ENCODE peak calls at places on chromosomes 1 and 21, in six cellular contexts. B is AG10803, M is fibroblast of mammary gland, I is right lobe of liver, Y is nephron progenitor cell, S is endothelial cell of umbilical vein. A is an unnamed sample.

GRCh38 chr1:248841702-248842395 is 3.8 kb downstream of the ZNF672 start:
- DNase-seq in Y (peak), B (peak), S (peak), M (peak), I (no peak), A (peak)

GRCh38 chr1:241408170-241408569 is 51.2 kb upstream of the RGS7 start:
- DNase-seq in I (no peak), S (peak), B (no peak), M (peak), Y (no peak), A (peak)

GRCh38 chr1:119974013-119974412 is 77.7 kb upstream of the ADAM30 start:
- DNase-seq in B (no peak), S (no peak), I (no peak), Y (no peak), M (no peak), A (no peak)

GRCh38 chr21:39576518-39577128 is 36.1 kb upstream of the B3GALT5 start:
- DNase-seq in M (no peak), I (no peak), Y (no peak), S (no peak), B (no peak), A (no peak)

GRCh38 chr1:246788895-246789338 is 64.7 kb downstream of the SCCPDH start:
- DNase-seq in B (peak), S (no peak), Y (peak), M (no peak), I (peak), A (no peak)

GRCh38 chr1:185971688-185972087 is 237.5 kb downstream of the HMCN1 start:
- DNase-seq in I (no peak), B (peak), S (no peak), M (peak), Y (no peak), A (peak)

GRCh38 chr1:107139833-107140702 is 771 bp upstream of the NTNG1 start:
- DNase-seq in B (peak), S (peak), Y (peak), I (no peak), M (peak), A (peak)

GRCh38 chr1:54359393-54360162 is 46.6 kb downstream of the SSBP3 start:
- DNase-seq in Y (no peak), B (peak), S (no peak), M (no peak), I (no peak), A (no peak)

GRCh38 chr1:185499986-185500626 is 183.1 kb upstream of the IVNS1ABP start:
- DNase-seq in B (peak), S (peak), I (no peak), Y (no peak), M (peak), A (peak)

GRCh38 chr1:164912290-164912689 is 353.3 kb downstream of the PBX1 start:
- DNase-seq in M (no peak), S (no peak), B (no peak), Y (no peak), I (no peak), A (no peak)

GRCh38 chr1:40640314-40641076 is 25.0 kb downstream of the RIMS3 start:
- DNase-seq in I (no peak), M (no peak), Y (no peak), S (no peak), B (no peak), A (no peak)

GRCh38 chr1:89540406-89540970 is 15.9 kb downstream of the LRRC8B start:
- DNase-seq in M (no peak), I (no peak), Y (no peak), S (peak), B (no peak), A (no peak)

GRCh38 chr1:119797137-119797536 is 14.1 kb downstream of the REG4 start:
- DNase-seq in S (no peak), B (no peak), Y (no peak), I (no peak), M (no peak), A (no peak)

GRCh38 chr1:177287237-177287636 is 116.5 kb downstream of the BRINP2 start:
- DNase-seq in I (no peak), Y (no peak), B (no peak), S (no peak), M (peak), A (no peak)

GRCh38 chr1:202852163-202852904 is 36.6 kb downstream of the RABIF start:
- DNase-seq in Y (peak), I (no peak), M (peak), B (peak), S (peak), A (peak)

GRCh38 chr1:51170342-51170741 is 65.7 kb upstream of the RNF11 start:
- DNase-seq in B (no peak), S (no peak), Y (no peak), M (peak), I (no peak), A (peak)

GRCh38 chr1:44012411-44012810 is 18.9 kb downstream of the SLC6A9 start:
- DNase-seq in M (no peak), B (no peak), I (no peak), S (no peak), Y (no peak), A (no peak)

GRCh38 chr1:1470626-1471388 is 758 bp upstream of the ATAD3B start:
- DNase-seq in S (no peak), I (no peak), M (peak), B (no peak), Y (no peak), A (no peak)

GRCh38 chr1:54549181-54549924 is 1.3 kb downstream of the ACOT11 start:
- DNase-seq in S (no peak), I (peak), M (no peak), B (no peak), Y (no peak), A (no peak)

GRCh38 chr1:93845554-93846150 is 33.4 kb downstream of the DNTTIP2 start:
- DNase-seq in M (peak), Y (peak), S (peak), I (no peak), B (peak), A (peak)

GRCh38 chr1:204826970-204827369 is 43.7 kb upstream of the NFASC start:
- DNase-seq in S (no peak), B (peak), I (no peak), M (peak), Y (peak), A (no peak)

GRCh38 chr1:192474080-192474683 is 101.4 kb upstream of the RGS1 start:
- DNase-seq in M (peak), Y (no peak), I (no peak), B (peak), S (peak), A (no peak)

GRCh38 chr1:245298781-245299180 is 144.0 kb downstream of the KIF26B start:
- DNase-seq in B (peak), S (no peak), I (no peak), M (peak), Y (no peak), A (peak)

GRCh38 chr21:45880097-45881068 is 101.2 kb upstream of the COL6A1 start:
- DNase-seq in B (peak), Y (peak), I (peak), M (peak), S (peak), A (peak)

GRCh38 chr1:23814016-23814415 is 11.2 kb downstream of the HMGCL start:
- DNase-seq in Y (no peak), S (no peak), B (no peak), M (peak), I (no peak), A (no peak)

GRCh38 chr1:186214816-186215215 is 160.2 kb downstream of the TPR start:
- DNase-seq in Y (no peak), I (no peak), B (peak), M (no peak), S (no peak), A (no peak)

GRCh38 chr1:42735056-42735455 is 5.0 kb downstream of the CLDN19 start:
- DNase-seq in S (no peak), B (no peak), Y (no peak), I (no peak), M (no peak), A (no peak)

GRCh38 chr1:165896277-165896676 is 68.9 kb downstream of the UCK2 start:
- DNase-seq in S (peak), I (no peak), Y (no peak), B (peak), M (peak), A (peak)

GRCh38 chr1:100053727-100054126 is 79.0 kb downstream of the SASS6 start:
- DNase-seq in B (no peak), M (no peak), S (no peak), Y (no peak), I (no peak), A (no peak)

GRCh38 chr1:236904874-236905741 is 99.1 kb downstream of the MT1HL1 start:
- DNase-seq in S (peak), B (peak), M (peak), I (no peak), Y (no peak), A (peak)

GRCh38 chr1:7120863-7121621 is 335.8 kb downstream of the CAMTA1 start:
- DNase-seq in B (no peak), M (no peak), Y (no peak), S (no peak), I (peak), A (no peak)
- TF ChIP-seq CTCF in B (no peak), M (peak), Y (no peak), S (no peak), I (peak), A (peak)

GRCh38 chr1:156025873-156026272 is 5.1 kb upstream of the SSR2 start:
- DNase-seq in S (peak), B (no peak), Y (peak), M (peak), I (no peak), A (peak)
- TF ChIP-seq CTCF in S (peak), B (peak), Y (peak), M (peak), I (peak), A (peak)

GRCh38 chr1:80509965-80510522 is 1290.7 kb upstream of the ADGRL2 start:
- DNase-seq in B (no peak), I (no peak), M (no peak), S (no peak), Y (no peak), A (no peak)
- TF ChIP-seq CTCF in B (no peak), I (no peak), M (no peak), S (no peak), Y (no peak), A (no peak)

GRCh38 chr21:20943476-20944085 is 54.6 kb upstream of the NCAM2 start:
- DNase-seq in Y (no peak), M (no peak), I (no peak), S (no peak), B (no peak), A (no peak)
- TF ChIP-seq CTCF in Y (no peak), M (no peak), I (no peak), S (no peak), B (no peak), A (no peak)